ENCODE peak calls at places on chromosomes 5 and 9, in six cellular contexts. Q is BJ; J is CD8-positive, alpha-beta T cell; G is G401; D is H4; T is stimulated activated CD4-positive, alpha-beta T cell treated with anti-CD3 and anti-CD28 coated beads, Interleukin-1b, Interleukin-23, amount 100 ng/mL, for 4 hours. O is an unnamed sample.

GRCh38 chr9:104494808-104495207 is 9.3 kb upstream of the OR13F1 start:
- DNase-seq in Q (no peak), J (no peak), G (no peak), D (peak), T (no peak), O (no peak)

GRCh38 chr5:149860801-149861322 is 83.7 kb downstream of the PDE6A start:
- DNase-seq in Q (no peak), J (no peak), G (no peak), D (peak), T (no peak), O (no peak)

GRCh38 chr5:76794871-76795270 is 24.0 kb upstream of the F2RL1 start:
- DNase-seq in Q (no peak), J (no peak), G (no peak), D (no peak), T (no peak), O (no peak)

GRCh38 chr9:81032831-81033230 is 656.5 kb downstream of the TLE1 start:
- DNase-seq in Q (no peak), J (no peak), G (no peak), D (peak), T (no peak), O (peak)

GRCh38 chr5:119522841-119523240 is 70.5 kb downstream of the HSD17B4 start:
- DNase-seq in Q (no peak), J (no peak), G (no peak), D (no peak), T (no peak), O (no peak)

GRCh38 chr9:33748633-33749304 is 46.6 kb upstream of the PRSS3 start:
- DNase-seq in Q (no peak), J (peak), G (no peak), D (no peak), T (no peak), O (no peak)

GRCh38 chr9:92726971-92727715 is 37.5 kb downstream of the BICD2 start:
- DNase-seq in Q (no peak), J (no peak), G (peak), D (no peak), T (no peak), O (no peak)

GRCh38 chr9:16152276-16153065 is 599.6 kb downstream of the CCDC171 start:
- DNase-seq in Q (no peak), J (no peak), G (no peak), D (no peak), T (no peak), O (no peak)

GRCh38 chr9:108612510-108612909 is 243.3 kb downstream of the ACTL7B start:
- DNase-seq in Q (no peak), J (no peak), G (no peak), D (no peak), T (no peak), O (no peak)

GRCh38 chr5:60036539-60036938 is 143.0 kb upstream of the PDE4D start:
- DNase-seq in Q (no peak), J (no peak), G (no peak), D (no peak), T (no peak), O (no peak)

GRCh38 chr9:21836437-21837161 is 34.2 kb downstream of the MTAP start:
- DNase-seq in Q (peak), J (no peak), G (no peak), D (no peak), T (no peak), O (peak)

GRCh38 chr5:67305401-67305800 is 108.8 kb upstream of the CD180 start:
- DNase-seq in Q (no peak), J (no peak), G (no peak), D (no peak), T (no peak), O (no peak)

GRCh38 chr5:137122558-137122957 is 376.6 kb downstream of the SPOCK1 start:
- DNase-seq in Q (no peak), J (no peak), G (peak), D (no peak), T (no peak), O (no peak)

GRCh38 chr9:14316574-14317304 is 2.8 kb upstream of the NFIB start:
- DNase-seq in Q (no peak), J (no peak), G (peak), D (no peak), T (no peak), O (no peak)

GRCh38 chr9:9729082-9729481 is 883.7 kb downstream of the PTPRD start:
- DNase-seq in Q (no peak), J (no peak), G (no peak), D (no peak), T (no peak), O (no peak)

GRCh38 chr9:109771084-109771483 is 8.9 kb upstream of the PALM2AKAP2 start:
- DNase-seq in Q (peak), J (no peak), G (no peak), D (peak), T (no peak), O (no peak)

GRCh38 chr9:129809346-129809745 is 6.4 kb downstream of the TOR1B start:
- DNase-seq in Q (no peak), J (no peak), G (no peak), D (no peak), T (no peak), O (no peak)

GRCh38 chr5:16542275-16542674 is 74.5 kb downstream of the RETREG1 start:
- DNase-seq in Q (no peak), J (no peak), G (no peak), D (no peak), T (no peak), O (no peak)

GRCh38 chr5:180640765-180641565 is 8.4 kb downstream of the FLT4 start:
- DNase-seq in Q (no peak), J (no peak), G (no peak), D (no peak), T (no peak), O (no peak)

GRCh38 chr5:8756498-8757084 is 789.3 kb downstream of the SEMA5A start:
- DNase-seq in Q (peak), J (no peak), G (no peak), D (peak), T (no peak), O (peak)

GRCh38 chr5:72647806-72648205 is 140.6 kb upstream of the ZNF366 start:
- DNase-seq in Q (no peak), J (no peak), G (no peak), D (no peak), T (no peak), O (peak)

GRCh38 chr5:82331557-82331956 is 53.4 kb upstream of the RPS23 start:
- DNase-seq in Q (no peak), J (no peak), G (no peak), D (no peak), T (no peak), O (no peak)

GRCh38 chr5:154002511-154003020 is 36.1 kb downstream of the FAM114A2 start:
- DNase-seq in Q (no peak), J (no peak), G (no peak), D (no peak), T (no peak), O (no peak)

GRCh38 chr5:107372723-107373487 is 297.8 kb downstream of the EFNA5 start:
- DNase-seq in Q (no peak), J (no peak), G (peak), D (no peak), T (no peak), O (no peak)

GRCh38 chr5:41843456-41844112 is 26.6 kb downstream of the OXCT1 start:
- DNase-seq in Q (no peak), J (no peak), G (peak), D (peak), T (no peak), O (peak)

GRCh38 chr5:143084452-143084851 is 314.3 kb downstream of the ARHGAP26 start:
- DNase-seq in Q (no peak), J (no peak), G (peak), D (no peak), T (no peak), O (no peak)

GRCh38 chr9:81737871-81738507 is 48.6 kb upstream of the TLE1 start:
- DNase-seq in Q (peak), J (no peak), G (no peak), D (peak), T (no peak), O (no peak)

GRCh38 chr5:131818001-131818724 is 21.3 kb upstream of the FNIP1 start:
- DNase-seq in Q (no peak), J (no peak), G (no peak), D (no peak), T (no peak), O (no peak)

GRCh38 chr5:956941-957729 is 51.5 kb upstream of the NKD2 start:
- DNase-seq in Q (peak), J (no peak), G (no peak), D (peak), T (no peak), O (peak)

GRCh38 chr9:36970007-36970888 is 63.8 kb downstream of the PAX5 start:
- DNase-seq in Q (no peak), J (no peak), G (no peak), D (peak), T (no peak), O (peak)

GRCh38 chr9:101453776-101454570 is 18.4 kb upstream of the ALDOB start:
- DNase-seq in Q (no peak), J (no peak), G (no peak), D (no peak), T (no peak), O (peak)

GRCh38 chr5:41519801-41520200 is 9.4 kb upstream of the PLCXD3 start:
- DNase-seq in Q (no peak), J (no peak), G (peak), D (no peak), T (no peak), O (no peak)

GRCh38 chr9:89330513-89330912 is 12.2 kb downstream of the SECISBP2 start:
- DNase-seq in Q (no peak), J (no peak), G (no peak), D (no peak), T (no peak), O (no peak)

GRCh38 chr5:103207653-103208052 is 50.9 kb upstream of the MACIR start:
- DNase-seq in Q (no peak), J (no peak), G (no peak), D (no peak), T (no peak), O (peak)

GRCh38 chr9:93252781-93253530 is 69.0 kb downstream of the WNK2 start:
- DNase-seq in Q (no peak), J (no peak), G (no peak), D (no peak), T (no peak), O (no peak)

GRCh38 chr5:102511666-102512065 is 12.9 kb upstream of the SLCO6A1 start:
- DNase-seq in Q (no peak), J (no peak), G (peak), D (peak), T (no peak), O (peak)

O was measured in foreskin melanocyte.